ENCODE peak calls at places on chromosomes 4 and X, in seven cellular contexts. P, A, Z, X, R, N and Q are unnamed samples.

GRCh38 chr4:122827258-122827887 is 742 bp downstream of the FGF2 start:
- DNase-seq in P (peak; percentile 26), A (peak; percentile 81), Z (peak; percentile 47), X (peak; percentile 25), R (peak; percentile 33), N (peak; percentile 54), Q (peak; percentile 73)

GRCh38 chr4:69025191-69025998 is 70.9 kb upstream of the UGT2B7 start:
- DNase-seq in P (no peak), A (peak; percentile 43), Z (no peak), X (no peak), R (no peak), N (no peak), Q (no peak)

GRCh38 chr4:86977621-86978184 is 42.9 kb downstream of the AFF1 start:
- DNase-seq in P (no peak), A (no peak), Z (peak; percentile 76), X (peak; percentile 76), R (no peak), N (no peak), Q (no peak)

GRCh38 chr4:81424336-81424735 is 47.4 kb downstream of the RASGEF1B start:
- DNase-seq in P (no peak), A (no peak), Z (no peak), X (no peak), R (no peak), N (no peak), Q (no peak)

GRCh38 chr4:75561789-75562188 is 5.9 kb downstream of the ODAPH start:
- DNase-seq in P (no peak), A (no peak), Z (no peak), X (peak; percentile 7), R (peak; percentile 22), N (no peak), Q (no peak)

GRCh38 chr4:147515220-147515936 is 34.5 kb downstream of the EDNRA start:
- DNase-seq in P (no peak), A (no peak), Z (no peak), X (no peak), R (no peak), N (no peak), Q (no peak)

GRCh38 chr4:55722132-55722531 is 86.0 kb upstream of the NMU start:
- DNase-seq in P (no peak), A (no peak), Z (no peak), X (no peak), R (no peak), N (no peak), Q (no peak)

GRCh38 chr4:1250527-1250812 is 1.5 kb upstream of the CTBP1 start:
- DNase-seq in P (no peak), A (peak; percentile 80), Z (no peak), X (no peak), R (no peak), N (no peak), Q (no peak)

GRCh38 chrX:1465261-1466231 is 12.8 kb upstream of the ASMTL start:
- DNase-seq in P (peak; percentile 17), A (peak; percentile 75), Z (no peak), X (no peak), R (no peak), N (no peak), Q (peak; percentile 4)

GRCh38 chrX:71103110-71103983 is 3.2 kb downstream of the CXorf65 start:
- DNase-seq in P (peak; percentile 34), A (peak; percentile 85), Z (no peak), X (no peak), R (no peak), N (no peak), Q (peak; percentile 63)

GRCh38 chr4:26779674-26780073 is 81.0 kb upstream of the STIM2 start:
- DNase-seq in P (no peak), A (no peak), Z (no peak), X (peak; percentile 48), R (no peak), N (no peak), Q (no peak)

DNA sequence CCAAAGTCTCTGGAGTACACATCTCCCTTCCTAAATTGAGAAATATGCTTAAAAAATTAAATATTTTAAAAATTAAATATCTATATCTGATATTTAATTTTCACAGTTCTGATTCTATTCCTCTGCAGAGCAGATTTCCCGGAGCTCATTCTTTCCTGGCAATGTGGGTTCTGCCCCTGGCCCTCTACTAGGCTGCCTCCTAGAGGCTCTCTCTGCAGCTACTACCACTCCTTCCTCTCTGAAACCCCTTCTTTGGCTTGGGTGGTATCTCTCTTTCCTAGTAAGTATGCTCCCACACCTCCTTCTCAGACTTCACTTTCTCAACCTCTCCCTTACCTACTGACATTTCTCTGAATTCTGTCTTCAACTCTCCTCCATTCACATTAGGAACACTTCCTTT is 45.3 kb downstream of the RPGR start:
- DNase-seq in P (no peak), A (no peak), Z (no peak), X (no peak), R (no peak), N (no peak), Q (no peak)
- TF ChIP-seq CTCF in P (no peak), A (no peak), Z (peak; percentile 25), X (peak; percentile 51), R (no peak), N (no peak), Q (peak; percentile 47)

DNA sequence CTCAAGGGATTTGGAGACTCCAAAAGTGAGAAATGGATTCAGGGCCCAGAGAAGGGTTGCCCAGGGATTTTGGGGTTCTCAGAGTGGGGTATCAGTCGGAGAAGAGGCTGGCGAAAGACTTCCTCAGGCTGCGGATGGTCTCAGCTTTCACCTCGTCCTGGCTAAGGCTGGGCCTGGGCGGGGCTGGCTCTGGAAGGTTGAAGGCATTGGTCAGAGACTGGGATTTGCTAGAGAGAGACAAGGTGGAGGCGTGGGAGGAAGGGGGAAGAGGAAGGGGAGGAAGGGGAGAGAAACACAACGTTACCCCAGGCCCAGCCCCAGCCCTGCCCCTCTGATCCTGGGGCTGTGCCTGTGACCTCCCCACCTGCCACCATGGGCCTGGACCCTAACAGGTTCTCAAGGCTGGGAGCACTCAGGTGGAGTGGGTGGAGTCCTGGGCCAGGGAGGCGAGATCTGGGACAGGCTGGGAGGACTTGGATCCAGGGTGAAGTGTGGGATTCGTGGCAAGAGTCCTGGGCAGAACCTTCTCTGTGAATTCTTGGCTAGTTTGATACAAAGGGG is 9.4 kb upstream of the TIMP1 start:
- DNase-seq in P (no peak), A (no peak), Z (no peak), X (no peak), R (no peak), N (no peak), Q (no peak)
- TF ChIP-seq POLR2A in P (no peak), A (no peak), Z (no peak), X (peak; percentile 25), R (no peak), N (no peak), Q (no peak)

GRCh38 chr4:184267673-184268573 is 50.2 kb upstream of the ENPP6 start:
- DNase-seq in P (peak; percentile 60), A (peak; percentile 91), Z (peak; percentile 37), X (peak; percentile 97), R (no peak), N (no peak), Q (peak; percentile 50)

GRCh38 chr4:184269879-184270430 is 52.3 kb upstream of the ENPP6 start:
- DNase-seq in P (no peak), A (no peak), Z (no peak), X (no peak), R (no peak), N (no peak), Q (no peak)

GRCh38 chr4:184267206-184267608 is 49.5 kb upstream of the ENPP6 start:
- DNase-seq in P (no peak), A (no peak), Z (no peak), X (no peak), R (no peak), N (no peak), Q (no peak)

GRCh38 chr4:184270808-184271413 is 53.2 kb upstream of the ENPP6 start:
- DNase-seq in P (no peak), A (no peak), Z (no peak), X (no peak), R (no peak), N (no peak), Q (no peak)

DNA sequence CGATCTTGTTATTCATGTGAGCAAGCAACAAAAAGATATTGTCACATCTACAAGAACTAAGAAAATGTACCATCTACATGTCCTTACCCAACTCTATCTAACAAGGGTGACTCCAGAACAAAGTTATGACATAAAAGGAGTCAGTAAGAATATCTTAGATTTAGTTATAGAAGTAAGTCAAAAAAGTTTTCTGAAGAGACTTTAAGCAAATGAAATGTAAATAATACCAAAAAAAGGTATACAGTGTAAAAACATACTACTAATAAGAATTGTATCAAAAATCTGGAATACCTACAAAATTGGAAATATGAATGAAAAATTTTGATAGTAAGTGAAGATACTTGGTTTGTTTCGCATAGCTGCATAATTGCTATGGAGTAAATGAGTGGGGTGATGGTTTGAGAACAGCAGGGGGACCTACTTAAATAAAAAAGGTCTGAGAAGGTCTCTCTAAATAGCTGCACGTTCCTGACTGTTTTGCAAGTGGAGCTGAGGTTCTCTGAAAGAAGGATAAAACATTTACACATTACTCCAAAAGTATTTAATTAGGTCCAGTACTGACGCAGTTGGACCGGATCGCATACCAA is 51.0 kb upstream of the ENPP6 start:
- DNase-seq in P (no peak), A (no peak), Z (no peak), X (no peak), R (no peak), N (no peak), Q (no peak)
- TF ChIP-seq CTCF in P (no peak), A (no peak), Z (no peak), X (peak; percentile 14), R (no peak), N (no peak), Q (no peak)

GRCh38 chr4:145553375-145553774 is 65.8 kb upstream of the MMAA start:
- DNase-seq in P (no peak), A (no peak), Z (no peak), X (no peak), R (no peak), N (no peak), Q (no peak)

GRCh38 chr4:145557720-145558119 is 61.5 kb upstream of the MMAA start:
- DNase-seq in P (peak; percentile 60), A (peak; percentile 74), Z (peak; percentile 17), X (peak; percentile 72), R (peak; percentile 61), N (no peak), Q (peak; percentile 41)

GRCh38 chr4:145552181-145552822 is 66.9 kb upstream of the MMAA start:
- DNase-seq in P (no peak), A (no peak), Z (no peak), X (no peak), R (no peak), N (no peak), Q (no peak)

GRCh38 chr4:145554691-145555090 is 64.5 kb upstream of the MMAA start:
- DNase-seq in P (no peak), A (no peak), Z (no peak), X (no peak), R (no peak), N (no peak), Q (no peak)
- TF ChIP-seq POLR2A in P (no peak), A (no peak), Z (no peak), X (no peak), R (no peak), N (no peak), Q (no peak)